ENCODE peak calls at places on chromosome 5, in nine cellular contexts. A, D, R, O, Y, H, K, Z and N are unnamed samples. For H3K4me1, the result is how much of the 10 kb centered on the place peaks cover.

GRCh38 chr5:3325811-3326568 is 269.6 kb upstream of the IRX1 start:
- DNase-seq in A (no peak), D (no peak), R (no peak), O (no peak), Y (no peak), H (no peak), K (no peak), Z (peak), N (no peak)

GRCh38 chr5:56420323-56420722 is 187.2 kb upstream of the ANKRD55 start:
- DNase-seq in A (no peak), D (no peak), R (no peak), O (no peak), Y (no peak), H (no peak), K (no peak), Z (no peak), N (no peak)

GRCh38 chr5:54988218-54988617 is 2.8 kb upstream of the ESM1 start:
- DNase-seq in A (no peak), D (no peak), R (no peak), O (no peak), Y (no peak), H (no peak), K (no peak), Z (no peak), N (no peak)

GRCh38 chr5:109876030-109876726 is 186.5 kb downstream of the MAN2A1 start:
- DNase-seq in A (no peak), D (no peak), R (no peak), O (no peak), Y (no peak), H (no peak), K (no peak), Z (no peak), N (no peak)

GRCh38 chr5:149320791-149321330 is 24.4 kb upstream of the GRPEL2 start:
- DNase-seq in A (peak), D (peak), R (peak), O (peak), Y (no peak), H (no peak), K (peak), Z (peak), N (peak)

GRCh38 chr5:96235008-96235910 is 197.8 kb downstream of the PCSK1 start:
- DNase-seq in A (no peak), D (no peak), R (no peak), O (no peak), Y (no peak), H (no peak), K (no peak), Z (no peak), N (no peak)

GRCh38 chr5:151490617-151491016 is 43.2 kb downstream of the SLC36A1 start:
- DNase-seq in A (no peak), D (no peak), R (no peak), O (no peak), Y (no peak), H (no peak), K (no peak), Z (no peak), N (no peak)

GRCh38 chr5:107285772-107286171 is 385.0 kb downstream of the EFNA5 start:
- DNase-seq in A (no peak), D (no peak), R (no peak), O (no peak), Y (no peak), H (no peak), K (no peak), Z (no peak), N (no peak)

GRCh38 chr5:179226696-179227095 is 118.6 kb downstream of the ADAMTS2 start:
- DNase-seq in A (no peak), D (no peak), R (no peak), O (no peak), Y (no peak), H (no peak), K (no peak), Z (no peak), N (no peak)

GRCh38 chr5:58366461-58366860 is 93.4 kb downstream of the PLK2 start:
- DNase-seq in A (no peak), D (no peak), R (no peak), O (no peak), Y (no peak), H (no peak), K (peak), Z (no peak), N (no peak)

GRCh38 chr5:5560016-5560415 is 137.5 kb downstream of the ICE1 start:
- DNase-seq in A (no peak), D (no peak), R (no peak), O (no peak), Y (no peak), H (no peak), K (no peak), Z (no peak), N (no peak)

GRCh38 chr5:176436641-176437040 is 11.5 kb upstream of the FAF2 start:
- DNase-seq in A (no peak), D (no peak), R (no peak), O (peak), Y (no peak), H (no peak), K (no peak), Z (no peak), N (no peak)

GRCh38 chr5:36558652-36559051 is 47.8 kb upstream of the SLC1A3 start:
- DNase-seq in A (no peak), D (no peak), R (no peak), O (no peak), Y (no peak), H (no peak), K (no peak), Z (no peak), N (no peak)

GRCh38 chr5:58871648-58872242 is 288.9 kb downstream of the RAB3C start:
- DNase-seq in A (no peak), D (no peak), R (peak), O (peak), Y (no peak), H (no peak), K (no peak), Z (no peak), N (no peak)

GRCh38 chr5:179112469-179113142 is 52.4 kb downstream of the ZNF354C start:
- DNase-seq in A (peak), D (no peak), R (no peak), O (no peak), Y (no peak), H (no peak), K (no peak), Z (no peak), N (no peak)

GRCh38 chr5:18483386-18483785 is 849.1 kb downstream of the TAF11L14 start:
- DNase-seq in A (no peak), D (no peak), R (no peak), O (no peak), Y (no peak), H (no peak), K (no peak), Z (no peak), N (no peak)

GRCh38 chr5:33772276-33772990 is 119.4 kb downstream of the ADAMTS12 start:
- DNase-seq in A (no peak), D (no peak), R (no peak), O (no peak), Y (no peak), H (no peak), K (no peak), Z (no peak), N (no peak)

GRCh38 chr5:113433862-113434612 is 752 bp downstream of the TSSK1B start:
- DNase-seq in A (no peak), D (no peak), R (no peak), O (no peak), Y (no peak), H (no peak), K (no peak), Z (no peak), N (no peak)

GRCh38 chr5:179243333-179243732 is 101.9 kb downstream of the ADAMTS2 start:
- DNase-seq in A (no peak), D (peak), R (no peak), O (no peak), Y (no peak), H (no peak), K (peak), Z (no peak), N (peak)

GRCh38 chr5:100826133-100826532 is 76.9 kb downstream of the ST8SIA4 start:
- DNase-seq in A (no peak), D (no peak), R (no peak), O (no peak), Y (no peak), H (peak), K (no peak), Z (no peak), N (no peak)

GRCh38 chr5:90434116-90434714 is 24.7 kb upstream of the CETN3 start:
- DNase-seq in A (peak), D (no peak), R (peak), O (peak), Y (no peak), H (no peak), K (peak), Z (peak), N (peak)

GRCh38 chr5:145805819-145806218 is 29.3 kb downstream of the PRELID2 start:
- DNase-seq in A (no peak), D (no peak), R (no peak), O (no peak), Y (no peak), H (no peak), K (no peak), Z (no peak), N (no peak)

GRCh38 chr5:61965074-61965473 is 340.9 kb upstream of the KIF2A start:
- DNase-seq in A (no peak), D (no peak), R (no peak), O (peak), Y (no peak), H (no peak), K (no peak), Z (no peak), N (no peak)

GRCh38 chr5:132074091-132074771 is 642 bp downstream of the CSF2 start:
- DNase-seq in A (no peak), D (no peak), R (no peak), O (no peak), Y (no peak), H (no peak), K (peak), Z (no peak), N (no peak)

GRCh38 chr5:74679968-74680367 is 5.1 kb upstream of the HEXB start:
- DNase-seq in A (no peak), D (no peak), R (no peak), O (peak), Y (no peak), H (no peak), K (no peak), Z (no peak), N (no peak)

GRCh38 chr5:127909078-127909477 is 174.5 kb upstream of the SLC12A2 start:
- DNase-seq in A (no peak), D (no peak), R (peak), O (peak), Y (peak), H (no peak), K (peak), Z (no peak), N (no peak)

GRCh38 chr5:103057208-103058130 is 62.5 kb downstream of the GIN1 start:
- DNase-seq in A (no peak), D (no peak), R (no peak), O (no peak), Y (peak), H (no peak), K (no peak), Z (no peak), N (no peak)

GRCh38 chr5:81242906-81243436 is 9.8 kb downstream of the CKMT2 start:
- DNase-seq in A (no peak), D (no peak), R (no peak), O (no peak), Y (no peak), H (no peak), K (no peak), Z (no peak), N (no peak)

GRCh38 chr5:92713361-92713875 is 867.6 kb downstream of the NR2F1-AS1 start:
- DNase-seq in A (no peak), D (no peak), R (no peak), O (no peak), Y (no peak), H (no peak), K (no peak), Z (no peak), N (no peak)

GRCh38 chr5:33034777-33035176 is 323.7 kb downstream of the NPR3 start:
- DNase-seq in A (no peak), D (no peak), R (no peak), O (no peak), Y (no peak), H (no peak), K (no peak), Z (no peak), N (no peak)

GRCh38 chr5:73987915-73988314 is 361.9 kb downstream of the ARHGEF28 start:
- DNase-seq in A (no peak), D (no peak), R (no peak), O (no peak), Y (no peak), H (no peak), K (no peak), Z (no peak), N (no peak)

GRCh38 chr5:39132128-39132447 is 57.9 kb upstream of the RICTOR start:
- DNase-seq in A (no peak), D (no peak), R (no peak), O (no peak), Y (no peak), H (no peak), K (no peak), Z (no peak), N (no peak)

GRCh38 chr5:177455661-177456590 is 9.3 kb downstream of the PRR7 start:
- DNase-seq in A (peak), D (peak), R (peak), O (peak), Y (peak), H (no peak), K (peak), Z (peak), N (peak)

GRCh38 chr5:124570285-124571035 is 176.0 kb downstream of the ZNF608 start:
- DNase-seq in A (no peak), D (no peak), R (no peak), O (no peak), Y (no peak), H (no peak), K (no peak), Z (no peak), N (no peak)

GRCh38 chr5:62538017-62538942 is 40.3 kb upstream of the LRRC70 start:
- DNase-seq in A (no peak), D (no peak), R (no peak), O (peak), Y (peak), H (peak), K (no peak), Z (no peak), N (no peak)

GRCh38 chr5:55481293-55481900 is 53.4 kb downstream of the PLPP1 start:
- DNase-seq in A (no peak), D (no peak), R (no peak), O (no peak), Y (no peak), H (no peak), K (no peak), Z (no peak), N (no peak)

DNA sequence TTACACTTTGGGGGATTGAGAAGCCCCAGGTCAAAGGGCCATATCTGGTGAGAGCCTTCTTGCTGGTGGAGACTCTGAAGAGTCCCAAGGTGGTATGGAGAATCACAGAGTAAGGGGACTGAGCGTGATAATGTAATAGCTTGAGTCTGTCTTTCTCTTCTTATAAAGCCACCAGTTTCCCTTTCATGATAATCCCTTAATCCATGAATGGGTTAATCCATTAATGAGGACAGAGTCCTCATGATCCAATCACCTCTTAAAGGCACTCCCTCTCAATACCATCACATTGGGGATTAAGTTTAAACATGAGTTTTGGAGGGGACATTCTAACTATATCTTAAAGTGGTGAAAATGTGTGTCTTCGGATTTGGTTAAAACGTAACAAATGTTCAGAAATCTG is 21.5 kb downstream of the WDR36 start:
- DNase-seq in A (no peak), D (no peak), R (no peak), O (no peak), Y (no peak), H (no peak), K (no peak), Z (no peak), N (no peak)
- TF ChIP-seq POLR2AphosphoS5 in A (no peak), D (no peak), R (no peak), O (no peak), Y (no peak), H (no peak), K (no peak), Z (no peak), N (no peak)

DNA sequence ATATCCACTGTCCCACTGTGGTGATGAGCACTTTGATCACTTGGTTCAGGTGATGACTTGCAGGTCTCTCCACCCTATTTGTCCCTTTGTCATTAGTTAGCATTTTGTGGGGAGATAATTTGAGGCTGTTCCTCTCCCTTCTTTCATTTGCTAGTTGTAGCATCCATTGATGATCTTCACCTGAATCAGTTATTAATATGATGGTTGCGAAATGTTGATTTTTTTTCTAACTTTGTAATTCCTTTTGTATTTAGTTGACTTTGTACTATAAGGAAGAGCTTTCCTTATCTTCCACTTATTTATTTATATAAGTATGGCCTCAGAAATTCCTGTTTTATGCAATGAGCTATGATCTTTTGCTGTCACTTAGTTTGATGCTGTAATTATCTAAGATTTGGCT is 12.6 kb downstream of the TRIO start:
- DNase-seq in A (no peak), D (no peak), R (no peak), O (no peak), Y (no peak), H (no peak), K (no peak), Z (no peak), N (no peak)
- H3K4me1 ChIP-seq in A (under half), D (under half), R (half or more), O (half or more), Y (half or more), H (half or more), K (under half), Z (under half), N (half or more)

DNA sequence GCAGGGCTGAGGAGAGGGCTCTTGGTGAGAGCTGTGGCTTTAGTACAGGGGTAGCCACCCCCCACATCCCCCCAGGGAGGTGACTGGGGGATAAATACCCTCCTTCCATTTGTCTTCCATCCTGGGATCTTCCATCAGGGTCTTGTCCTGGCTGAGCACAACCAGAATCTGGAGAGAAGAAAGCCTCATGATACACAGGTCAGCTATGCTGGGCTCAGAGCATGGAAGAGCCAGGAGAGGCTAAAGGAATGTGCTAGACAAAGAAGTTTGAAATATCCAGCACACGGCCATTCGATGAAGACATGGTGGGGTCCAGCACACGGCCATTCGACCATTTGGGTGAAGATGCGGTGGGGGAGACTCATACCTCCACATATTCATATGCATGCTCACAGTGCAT is 30.0 kb downstream of the ROPN1L start:
- DNase-seq in A (no peak), D (no peak), R (no peak), O (no peak), Y (no peak), H (no peak), K (no peak), Z (no peak), N (no peak)
- TF ChIP-seq POLR2AphosphoS5 in A (no peak), D (no peak), R (no peak), O (no peak), Y (no peak), H (no peak), K (no peak), Z (no peak), N (no peak)

GRCh38 chr5:78561261-78561660 is 87.3 kb downstream of the LHFPL2 start:
- DNase-seq in A (no peak), D (no peak), R (no peak), O (no peak), Y (no peak), H (no peak), K (no peak), Z (no peak), N (no peak)
- H3K4me1 ChIP-seq in A (under half), D (under half), R (under half), O (under half), Y (under half), H (under half), K (under half), Z (under half), N (under half)

GRCh38 chr5:172770374-172770674 is 671 bp downstream of the DUSP1 start:
- DNase-seq in A (no peak), D (no peak), R (no peak), O (no peak), Y (no peak), H (no peak), K (no peak), Z (no peak), N (no peak)

GRCh38 chr5:172769324-172769597 is 1.7 kb downstream of the DUSP1 start:
- DNase-seq in A (no peak), D (no peak), R (no peak), O (no peak), Y (no peak), H (no peak), K (no peak), Z (no peak), N (no peak)

GRCh38 chr5:172770675-172771438 is at the start of gene DUSP1:
- DNase-seq in A (peak), D (peak), R (peak), O (peak), Y (peak), H (no peak), K (peak), Z (peak), N (peak)

GRCh38 chr5:172768573-172769323 is 2.2 kb downstream of the DUSP1 start:
- DNase-seq in A (peak), D (no peak), R (no peak), O (peak), Y (peak), H (no peak), K (peak), Z (no peak), N (peak)

DNA sequence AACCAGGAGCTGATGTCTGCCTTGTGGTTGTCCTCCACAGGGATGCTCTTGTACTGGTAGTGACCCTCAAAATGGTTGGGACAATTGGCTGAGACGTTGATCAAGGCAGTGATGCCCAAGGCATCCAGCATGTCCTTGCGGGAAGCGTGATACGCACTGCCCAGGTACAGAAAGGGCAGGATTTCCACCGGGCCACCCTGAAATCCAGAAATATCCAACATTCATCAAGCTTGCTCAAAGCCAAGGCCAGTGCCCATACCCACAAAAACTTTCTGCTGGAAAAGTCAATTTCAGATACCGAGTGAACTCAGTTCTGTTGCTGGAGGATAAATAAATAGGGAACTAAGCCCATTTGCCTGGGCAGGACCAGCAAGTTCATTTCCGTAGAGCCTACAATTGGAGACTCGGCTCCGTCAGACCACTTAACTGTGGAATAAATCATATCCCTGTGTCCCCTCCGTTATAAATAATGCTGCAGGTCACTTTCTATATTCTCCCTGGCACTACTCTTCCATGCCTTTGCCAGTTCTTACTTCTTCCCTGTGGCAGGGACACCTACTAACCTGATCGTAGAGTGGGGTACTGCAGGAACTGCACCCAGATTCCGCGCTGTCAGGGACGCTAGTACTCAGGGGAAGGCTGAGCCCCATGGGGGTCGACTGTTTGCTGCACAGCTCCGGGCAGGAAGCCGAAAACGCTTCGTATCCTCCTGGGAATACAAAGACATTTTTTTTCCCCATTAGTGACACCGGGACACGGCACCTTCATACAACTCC is 1.2 kb downstream of the DUSP1 start:
- DNase-seq in A (no peak), D (no peak), R (no peak), O (peak), Y (no peak), H (no peak), K (peak), Z (no peak), N (peak)
- TF ChIP-seq POLR2AphosphoS5 in A (peak), D (peak), R (no peak), O (peak), Y (peak), H (peak), K (peak), Z (peak), N (peak)

DNA sequence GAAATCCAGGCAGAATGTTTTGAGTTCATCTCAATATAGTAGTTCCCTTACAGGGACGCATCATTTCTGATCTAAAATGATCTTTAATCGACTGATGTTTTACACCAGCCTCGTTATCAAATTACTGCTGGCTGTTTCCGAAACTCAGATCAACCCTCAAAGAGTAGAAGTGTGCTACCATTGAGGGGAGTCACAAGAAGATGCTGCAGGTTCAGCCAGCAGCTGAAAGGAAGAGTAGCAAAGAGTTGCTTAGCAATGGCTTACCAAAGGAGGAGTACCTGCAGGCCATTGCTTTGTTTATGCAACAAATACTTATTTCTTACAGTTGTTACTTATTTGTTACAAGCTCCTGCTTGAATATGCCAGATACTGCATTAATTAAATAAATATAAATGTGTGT is 144.1 kb downstream of the EBF1 start:
- DNase-seq in A (no peak), D (no peak), R (no peak), O (no peak), Y (no peak), H (no peak), K (no peak), Z (no peak), N (no peak)
- H3K4me1 ChIP-seq in A (under half), D (under half), R (under half), O (under half), Y (under half), H (half or more), K (under half), Z (under half), N (under half)